ENCODE peak calls at places on chromosome 17, in eight cellular contexts. M is HCT116; G is uterus; K is vagina; L is CD8-positive, alpha-beta memory T cell; Z is cardiac muscle cell; R is esophagus muscularis mucosa; O is psoas muscle. P is an unnamed sample.

GRCh38 chr17:77371117-77371887 is 230.5 kb downstream of the SEC14L1 start:
- DNase-seq in O (peak; percentile 23), M (no peak), R (no peak), G (no peak), K (no peak), Z (no peak), L (no peak), P (peak; percentile 27)

GRCh38 chr17:37818689-37819088 is 73.8 kb upstream of the HNF1B start:
- DNase-seq in Z (no peak), G (no peak), M (peak; percentile 57), R (no peak), L (no peak), O (no peak), K (no peak), P (peak; percentile 71)

GRCh38 chr17:72113751-72114150 is 7.1 kb upstream of the SOX9 start:
- DNase-seq in M (no peak), O (no peak), Z (no peak), L (no peak), R (no peak), G (no peak), K (no peak), P (no peak)

GRCh38 chr17:66716236-66717026 is 118.5 kb upstream of the CACNG5 start:
- DNase-seq in M (no peak), G (no peak), O (no peak), L (no peak), Z (no peak), K (peak; percentile 49), R (no peak), P (no peak)

GRCh38 chr17:58829172-58829637 is 73.6 kb downstream of the PPM1E start:
- DNase-seq in R (no peak), G (no peak), M (no peak), Z (no peak), L (no peak), O (no peak), K (no peak), P (peak; percentile 19)

GRCh38 chr17:77313831-77314230 is 173.1 kb downstream of the SEC14L1 start:
- DNase-seq in G (no peak), R (no peak), K (no peak), Z (no peak), O (no peak), L (no peak), M (no peak), P (no peak)

GRCh38 chr17:61635913-61636432 is 45.0 kb upstream of the NACA2 start:
- DNase-seq in G (no peak), K (no peak), Z (peak; percentile 39), L (peak; percentile 30), R (no peak), M (peak; percentile 65), O (no peak), P (peak; percentile 55)

GRCh38 chr17:4739122-4740024 is at the start of the genes CXCL16 and ZMYND15:
- DNase-seq in L (peak; percentile 66), R (no peak), K (no peak), M (no peak), G (peak; percentile 54), Z (peak; percentile 46), O (peak; percentile 57), P (peak; percentile 77)

GRCh38 chr17:79948918-79949645 is 86.6 kb downstream of the TBC1D16 start:
- DNase-seq in K (no peak), O (no peak), L (no peak), G (peak; percentile 15), R (no peak), M (no peak), Z (no peak), P (no peak)

GRCh38 chr17:21535686-21536085 is 156.6 kb upstream of the KCNJ18 start:
- DNase-seq in Z (no peak), O (no peak), K (no peak), M (no peak), G (no peak), R (no peak), L (no peak), P (no peak)

GRCh38 chr17:28228109-28228840 is 90.7 kb upstream of the TMEM97 start:
- DNase-seq in O (no peak), L (no peak), R (no peak), G (no peak), M (no peak), Z (peak; percentile 47), K (no peak), P (no peak)
- H3K4me3 ChIP-seq in O (peak overlapping the region; percentile 49), L (no peak overlapping the region), R (peak overlapping the region; percentile 38), G (no peak overlapping the region), M (peak overlapping the region; percentile 46), Z (peak overlapping the region; percentile 30), K (peak overlapping the region; percentile 33), P (peak overlapping the region; percentile 33)

DNA sequence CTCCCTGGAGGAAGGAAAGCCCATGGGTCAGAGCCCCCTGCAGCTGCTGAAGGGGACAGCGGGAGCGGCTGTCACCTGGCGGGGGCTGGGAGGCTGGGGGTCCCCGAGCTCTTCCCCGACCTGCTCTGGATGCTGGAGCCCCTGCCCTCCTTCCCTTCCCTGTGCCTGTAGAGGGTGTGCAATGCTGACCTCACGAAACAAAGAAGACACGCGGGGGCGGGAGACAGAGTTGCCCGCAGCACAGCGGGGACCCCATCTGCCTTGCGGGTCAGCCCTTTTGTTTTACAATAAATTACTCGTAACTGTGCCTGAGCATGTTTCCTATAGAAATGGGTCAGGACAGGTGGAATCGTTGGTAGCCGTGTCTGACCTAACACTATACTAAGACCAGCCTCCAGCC is 6.3 kb downstream of the SECTM1 start:
- DNase-seq in R (no peak), G (no peak), O (no peak), Z (no peak), L (no peak), M (no peak), K (no peak), P (no peak)
- H3K4me1 ChIP-seq in R (peaks cover 21% of the 10 kb centered on the region), G (peaks cover 4% of the 10 kb centered on the region), O (peaks cover 8% of the 10 kb centered on the region), Z (peaks cover 22% of the 10 kb centered on the region), L (peaks cover 1% of the 10 kb centered on the region), M (peaks cover 53% of the 10 kb centered on the region), K (peaks cover 25% of the 10 kb centered on the region), P (peaks cover 5% of the 10 kb centered on the region)

GRCh38 chr17:73613271-73613941 is 30.8 kb downstream of the SDK2 start:
- DNase-seq in M (no peak), K (no peak), R (no peak), G (no peak), Z (peak; percentile 83), L (no peak), O (no peak), P (no peak)
- H3K4me3 ChIP-seq in M (no peak overlapping the region), K (no peak overlapping the region), R (no peak overlapping the region), G (no peak overlapping the region), Z (peak overlapping the region; percentile 16), L (no peak overlapping the region), O (no peak overlapping the region), P (no peak overlapping the region)

GRCh38 chr17:42361781-42362186 is 26.5 kb downstream of the STAT3 start:
- DNase-seq in M (no peak), K (no peak), R (no peak), L (peak; percentile 32), O (no peak), Z (no peak), G (no peak), P (peak; percentile 79)
- H3K4me1 ChIP-seq in M (peaks cover 20% of the 10 kb centered on the region), K (peaks cover 66% of the 10 kb centered on the region), R (peaks cover 96% of the 10 kb centered on the region), L (peaks cover 33% of the 10 kb centered on the region), O (peaks cover 66% of the 10 kb centered on the region), Z (peaks cover 10% of the 10 kb centered on the region), G (no peaks in the 10 kb centered on the region), P (no peaks in the 10 kb centered on the region)

DNA sequence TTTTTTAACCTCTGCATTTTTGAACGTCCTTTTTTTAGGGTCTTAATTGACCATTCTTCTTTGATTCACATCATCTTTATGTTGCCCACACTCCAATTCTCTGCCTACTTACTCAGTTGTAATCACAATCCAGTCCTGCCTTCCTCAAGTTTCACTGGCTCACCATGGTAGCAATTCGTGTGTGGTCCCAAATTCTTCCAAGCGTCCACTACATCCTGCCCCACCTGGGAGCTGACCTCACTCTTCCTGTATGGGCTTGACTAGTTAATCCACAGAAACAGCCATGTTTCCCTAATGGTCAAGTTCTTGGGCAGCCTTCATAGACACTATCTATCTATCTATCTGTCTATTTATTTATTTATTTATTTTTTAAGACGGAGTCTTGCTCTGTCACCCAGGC is 7.1 kb downstream of the TLCD2 start:
- DNase-seq in R (no peak), M (no peak), G (no peak), Z (no peak), L (no peak), O (no peak), K (no peak), P (no peak)
- H3K4me3 ChIP-seq in R (no peak overlapping the region), M (no peak overlapping the region), G (no peak overlapping the region), Z (no peak overlapping the region), L (no peak overlapping the region), O (no peak overlapping the region), K (no peak overlapping the region), P (no peak overlapping the region)

DNA sequence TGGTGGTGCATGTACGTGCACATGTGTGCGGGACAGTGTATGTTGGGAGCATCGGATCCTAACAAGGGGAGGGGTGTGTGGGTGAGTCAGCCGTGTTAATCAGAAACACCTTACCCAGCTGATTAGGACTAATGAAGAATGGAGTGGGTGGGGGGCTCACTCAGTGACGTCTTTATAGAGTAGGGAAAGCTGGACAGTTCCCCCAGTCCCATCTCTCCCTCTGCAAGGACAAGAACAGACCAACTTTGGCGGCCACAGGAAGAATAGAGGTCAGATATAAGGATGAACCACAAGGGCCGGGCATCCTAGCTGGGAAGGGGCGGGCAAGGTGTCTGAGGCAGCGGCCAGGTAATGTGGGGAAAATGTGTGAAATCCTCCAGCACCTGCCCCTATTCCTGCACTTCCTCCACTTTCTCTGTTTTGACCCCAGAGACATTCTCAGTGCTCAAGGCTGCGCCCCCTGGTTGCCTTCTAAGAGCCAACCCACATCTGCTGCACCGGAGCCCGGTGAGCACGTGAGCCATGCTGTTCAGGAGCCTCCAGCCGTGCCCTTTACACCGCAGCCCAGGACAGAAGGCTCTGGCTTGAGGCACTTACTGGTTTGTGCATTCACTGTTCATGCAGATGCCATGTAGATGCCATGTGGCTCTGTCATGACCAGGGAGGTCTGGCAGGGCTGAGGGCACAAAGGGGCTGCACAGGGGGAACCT is 18.9 kb upstream of the TBX21 start:
- DNase-seq in L (no peak), G (no peak), O (no peak), M (no peak), R (no peak), K (no peak), Z (no peak), P (no peak)
- H3K4me1 ChIP-seq in L (peaks cover 77% of the 10 kb centered on the region), G (no peaks in the 10 kb centered on the region), O (no peaks in the 10 kb centered on the region), M (peaks cover 18% of the 10 kb centered on the region), R (peaks cover 3% of the 10 kb centered on the region), K (no peaks in the 10 kb centered on the region), Z (no peaks in the 10 kb centered on the region), P (no peaks in the 10 kb centered on the region)

DNA sequence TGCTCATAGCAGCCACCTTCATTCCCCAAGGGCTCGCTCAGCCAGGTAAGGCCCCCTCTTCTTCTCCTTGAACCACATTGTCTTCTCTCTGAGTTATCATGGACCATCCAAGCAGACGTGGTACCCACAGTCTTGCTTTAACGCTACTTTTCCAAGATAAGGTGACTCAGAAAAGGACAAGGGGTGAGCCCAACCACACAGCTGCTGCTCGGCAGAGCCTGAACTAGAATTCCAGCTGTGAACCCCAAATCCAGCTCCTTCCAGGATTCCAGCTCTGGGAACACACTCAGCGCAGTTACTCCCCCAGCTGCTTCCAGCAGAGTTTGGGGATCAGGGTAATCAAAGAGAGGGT is 272 bp downstream of the CCL2 start:
- DNase-seq in G (no peak), M (no peak), Z (no peak), O (no peak), L (no peak), K (no peak), R (no peak), P (no peak)
- H3K4me3 ChIP-seq in G (peak overlapping the region; percentile 18), M (no peak overlapping the region), Z (no peak overlapping the region), O (peak overlapping the region; percentile 63), L (no peak overlapping the region), K (peak overlapping the region; percentile 38), R (peak overlapping the region; percentile 53), P (no peak overlapping the region)